ENCODE peak calls at places on chromosomes 16 and 17, in eight cellular contexts. Y, A, O, P, R, E, K and I are unnamed samples.
A peak's percentile ranks its signal among the peaks of the same experiment; 100 is the strongest.

GRCh38 chr16:27251561-27252205 is 16.9 kb downstream of the NSMCE1 start:
- DNase-seq in A (no peak), Y (no peak), K (no peak), E (no peak), R (no peak), O (peak; percentile 7), P (no peak), I (no peak)

GRCh38 chr16:47928008-47928407 is 227.8 kb downstream of the ABCC12 start:
- DNase-seq in Y (no peak), P (no peak), E (peak; percentile 18), K (no peak), O (no peak), R (peak; percentile 24), A (peak; percentile 45), I (peak; percentile 65)

GRCh38 chr17:36594626-36595401 is 3.1 kb downstream of the DHRS11 start:
- DNase-seq in K (no peak), P (no peak), A (no peak), R (no peak), E (no peak), Y (no peak), O (no peak), I (no peak)

GRCh38 chr17:82338858-82339633 is 5.5 kb upstream of the SECTM1 start:
- DNase-seq in K (no peak), R (peak; percentile 72), O (no peak), A (peak; percentile 86), P (no peak), Y (peak; percentile 66), E (no peak), I (no peak)

GRCh38 chr16:56013962-56014552 is 138.9 kb upstream of the CES5A start:
- DNase-seq in K (peak; percentile 4), Y (no peak), R (peak; percentile 4), O (no peak), P (no peak), E (peak; percentile 33), A (peak; percentile 36), I (peak; percentile 82)

GRCh38 chr16:28503470-28504259 is 3.0 kb downstream of the IL27 start:
- DNase-seq in P (no peak), A (no peak), O (no peak), R (peak; percentile 29), E (no peak), K (no peak), Y (no peak), I (no peak)

GRCh38 chr17:49486012-49486641 is 9.0 kb upstream of the NGFR start:
- DNase-seq in O (no peak), E (no peak), A (no peak), R (no peak), P (no peak), K (no peak), Y (peak; percentile 27), I (no peak)

GRCh38 chr17:45070809-45071208 is 9.7 kb downstream of the NMT1 start:
- DNase-seq in K (no peak), Y (no peak), O (no peak), P (no peak), A (no peak), E (no peak), R (no peak), I (no peak)

GRCh38 chr16:75351183-75351582 is 82.1 kb downstream of the CFDP1 start:
- DNase-seq in K (no peak), O (no peak), P (no peak), R (no peak), A (no peak), Y (no peak), E (no peak), I (no peak)

GRCh38 chr16:77158293-77158692 is 32.7 kb upstream of the MON1B start:
- DNase-seq in K (no peak), Y (no peak), R (no peak), E (no peak), O (no peak), P (no peak), A (no peak), I (no peak)

GRCh38 chr17:47305302-47305923 is 18.3 kb upstream of the EFCAB13 start:
- DNase-seq in O (no peak), Y (no peak), R (no peak), K (no peak), E (no peak), P (no peak), A (peak; percentile 66), I (no peak)

GRCh38 chr17:6643460-6644125 is 2.7 kb downstream of the TXNDC17 start:
- DNase-seq in O (no peak), Y (no peak), E (no peak), A (no peak), K (no peak), R (no peak), P (no peak), I (no peak)

GRCh38 chr16:65547799-65548446 is 426.1 kb upstream of the CDH11 start:
- DNase-seq in Y (no peak), K (no peak), R (no peak), E (no peak), A (no peak), P (no peak), O (no peak), I (no peak)

GRCh38 chr16:56399047-56399446 is 26.3 kb downstream of the AMFR start:
- DNase-seq in O (no peak), P (no peak), A (no peak), K (no peak), E (no peak), Y (no peak), R (no peak), I (no peak)

GRCh38 chr17:55410722-55411462 is 10.7 kb downstream of the MMD start:
- DNase-seq in K (no peak), E (no peak), P (no peak), A (no peak), O (no peak), Y (no peak), R (no peak), I (no peak)

GRCh38 chr16:48282636-48283263 is 35.4 kb upstream of the ABCC11 start:
- DNase-seq in K (no peak), Y (no peak), A (no peak), P (no peak), O (no peak), R (no peak), E (no peak), I (no peak)

GRCh38 chr17:59410049-59410437 is 78.6 kb downstream of the YPEL2 start:
- DNase-seq in O (no peak), E (no peak), K (no peak), R (no peak), A (no peak), Y (no peak), P (no peak), I (no peak)

GRCh38 chr17:59416184-59416583 is 84.7 kb downstream of the YPEL2 start:
- DNase-seq in K (no peak), P (no peak), R (no peak), Y (no peak), O (no peak), A (no peak), E (no peak), I (no peak)

GRCh38 chr17:59415397-59415796 is 83.9 kb downstream of the YPEL2 start:
- DNase-seq in O (no peak), Y (no peak), R (no peak), P (no peak), K (no peak), E (no peak), A (no peak), I (no peak)

GRCh38 chr17:59409336-59410048 is 78.0 kb downstream of the YPEL2 start:
- DNase-seq in K (no peak), P (no peak), E (no peak), Y (no peak), R (no peak), O (no peak), A (no peak), I (no peak)

GRCh38 chr17:59413014-59413725 is 81.7 kb downstream of the YPEL2 start:
- DNase-seq in Y (no peak), R (no peak), P (no peak), E (no peak), K (no peak), O (no peak), A (no peak), I (no peak)
- H3K27ac ChIP-seq in Y (no peak overlapping the region), R (no peak overlapping the region), P (no peak overlapping the region), E (no peak overlapping the region), K (no peak overlapping the region), O (no peak overlapping the region), A (no peak overlapping the region), I (no peak overlapping the region)

DNA sequence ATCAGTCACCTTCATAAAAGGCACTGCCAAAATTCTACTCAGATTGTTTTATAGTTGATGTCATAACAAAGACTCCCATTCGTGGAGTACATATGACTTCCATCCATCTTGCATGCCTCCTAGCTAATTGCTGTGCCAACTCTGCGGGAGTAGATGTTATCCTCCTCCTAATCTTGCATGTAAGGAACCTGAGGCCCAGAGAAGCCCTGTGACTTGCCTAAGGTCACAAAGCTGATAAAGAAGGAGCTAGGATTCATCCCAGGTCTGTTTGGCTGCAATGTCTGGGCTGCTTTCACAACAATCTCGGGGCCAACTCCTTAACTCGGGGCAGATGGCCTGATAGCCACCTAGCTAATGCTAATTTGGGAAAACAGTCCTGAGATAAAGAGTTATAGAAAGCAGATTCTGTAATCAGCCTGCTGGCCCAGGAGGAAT is 87.3 kb downstream of the YPEL2 start:
- DNase-seq in E (no peak), R (no peak), P (no peak), A (no peak), Y (peak; percentile 37), K (no peak), O (no peak), I (no peak)
- H3K4me1 ChIP-seq in E (no peaks in the 10 kb centered on the region), R (peaks cover 12% of the 10 kb centered on the region), P (peaks cover 12% of the 10 kb centered on the region), A (peaks cover 11% of the 10 kb centered on the region), Y (no peaks in the 10 kb centered on the region), K (peaks cover 5% of the 10 kb centered on the region), O (peaks cover 22% of the 10 kb centered on the region), I (peaks cover 3% of the 10 kb centered on the region)

GRCh38 chr16:73054732-73055481 is 7.0 kb upstream of the ZFHX3 start:
- DNase-seq in O (no peak), A (peak; percentile 45), K (no peak), E (peak; percentile 11), R (no peak), Y (no peak), P (no peak), I (no peak)
- H3K4me3 ChIP-seq in O (peak overlapping the region; percentile 83), A (peak overlapping the region; percentile 84), K (no peak overlapping the region), E (peak overlapping the region; percentile 29), R (peak overlapping the region; percentile 57), Y (peak overlapping the region; percentile 28), P (peak overlapping the region; percentile 84), I (no peak overlapping the region)

DNA sequence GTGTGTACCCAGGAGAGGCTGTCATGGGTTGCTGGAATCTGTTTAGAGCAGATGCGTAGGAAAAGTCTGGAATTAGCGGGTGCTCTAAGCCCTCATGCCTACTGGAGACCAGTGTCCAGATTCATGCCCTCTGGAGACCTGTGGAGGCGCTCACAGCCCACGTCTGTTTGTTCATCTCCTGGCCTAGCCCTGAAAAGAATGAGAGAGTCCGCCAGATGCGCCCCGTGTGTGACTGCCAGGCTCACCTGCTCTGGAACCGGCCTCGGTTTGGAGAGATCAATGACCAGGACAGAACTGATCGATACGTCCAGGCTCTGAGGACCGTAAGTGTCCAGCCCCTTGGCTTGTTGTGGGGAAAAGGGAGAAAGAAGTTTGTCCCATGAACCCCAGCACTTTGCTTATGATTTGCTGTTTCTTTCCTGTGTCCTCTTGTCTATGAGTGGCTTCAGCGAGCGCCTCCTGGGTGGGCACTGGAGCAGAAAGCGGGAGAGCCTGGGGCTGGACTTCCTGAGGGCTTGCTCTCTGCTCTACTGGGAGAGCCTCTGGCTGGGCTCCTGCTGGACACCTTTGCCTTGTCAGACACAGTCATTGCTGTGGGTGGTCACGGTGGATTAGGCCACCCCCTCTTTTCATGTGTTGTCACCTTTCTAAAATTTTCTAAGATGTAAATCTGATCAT is 35.3 kb downstream of the PRMT7 start:
- DNase-seq in Y (no peak), E (no peak), R (no peak), K (no peak), A (no peak), O (no peak), P (no peak), I (no peak)
- H3K27ac ChIP-seq in Y (no peak overlapping the region), E (no peak overlapping the region), R (no peak overlapping the region), K (no peak overlapping the region), A (no peak overlapping the region), O (no peak overlapping the region), P (no peak overlapping the region), I (no peak overlapping the region)

GRCh38 chr17:76414334-76415295 is 30.2 kb downstream of the SPHK1 start:
- DNase-seq in E (no peak), R (no peak), P (peak; percentile 48), Y (peak; percentile 55), K (no peak), A (no peak), O (no peak), I (no peak)
- H3K4me1 ChIP-seq in E (peaks cover 56% of the 10 kb centered on the region), R (no peaks in the 10 kb centered on the region), P (peaks cover 9% of the 10 kb centered on the region), Y (no peaks in the 10 kb centered on the region), K (no peaks in the 10 kb centered on the region), A (no peaks in the 10 kb centered on the region), O (peaks cover 22% of the 10 kb centered on the region), I (peaks cover 11% of the 10 kb centered on the region)